ENCODE peak calls at places on chromosomes 3 and 15, in seven cellular contexts. One of them, this sample, is unnamed.

GRCh38 chr3:98550833-98551232 is 19.1 kb downstream of the GPR15 start:
- DNase-seq in NCI-H345: no peak
- DNase-seq in left cardiac atrium: no peak
- DNase-seq in endodermal cell: no peak
- DNase-seq in GM23338: no peak
- DNase-seq in activated naive CD8-positive, alpha-beta T cell treated with anti-CD3 and anti-CD28 coated beads, Interleukin-2, amount 50 U/mL, for 24 hours: no peak
- DNase-seq in PC-3: no peak
- DNase-seq in this sample: no peak

GRCh38 chr3:18445421-18446066 is 20.4 kb upstream of the SATB1 start:
- DNase-seq in NCI-H345: peak
- DNase-seq in left cardiac atrium: no peak
- DNase-seq in endodermal cell: peak
- DNase-seq in GM23338: peak
- DNase-seq in activated naive CD8-positive, alpha-beta T cell treated with anti-CD3 and anti-CD28 coated beads, Interleukin-2, amount 50 U/mL, for 24 hours: peak
- DNase-seq in PC-3: no peak
- DNase-seq in this sample: no peak

GRCh38 chr3:175398676-175399075 is 539.5 kb downstream of the NAALADL2 start:
- DNase-seq in NCI-H345: no peak
- DNase-seq in left cardiac atrium: no peak
- DNase-seq in endodermal cell: no peak
- DNase-seq in GM23338: no peak
- DNase-seq in activated naive CD8-positive, alpha-beta T cell treated with anti-CD3 and anti-CD28 coated beads, Interleukin-2, amount 50 U/mL, for 24 hours: no peak
- DNase-seq in PC-3: no peak
- DNase-seq in this sample: peak

GRCh38 chr3:70988111-70988510 is 595.4 kb downstream of the FOXP1 start:
- DNase-seq in NCI-H345: no peak
- DNase-seq in left cardiac atrium: no peak
- DNase-seq in endodermal cell: no peak
- DNase-seq in GM23338: no peak
- DNase-seq in activated naive CD8-positive, alpha-beta T cell treated with anti-CD3 and anti-CD28 coated beads, Interleukin-2, amount 50 U/mL, for 24 hours: no peak
- DNase-seq in PC-3: no peak
- DNase-seq in this sample: no peak

GRCh38 chr3:196789773-196790419 is 50.2 kb downstream of the PAK2 start:
- DNase-seq in NCI-H345: no peak
- DNase-seq in left cardiac atrium: no peak
- DNase-seq in endodermal cell: no peak
- DNase-seq in GM23338: no peak
- DNase-seq in activated naive CD8-positive, alpha-beta T cell treated with anti-CD3 and anti-CD28 coated beads, Interleukin-2, amount 50 U/mL, for 24 hours: no peak
- DNase-seq in PC-3: peak
- DNase-seq in this sample: peak

GRCh38 chr3:120470870-120471269 is 20.1 kb upstream of the FSTL1 start:
- DNase-seq in NCI-H345: no peak
- DNase-seq in left cardiac atrium: peak
- DNase-seq in endodermal cell: peak
- DNase-seq in GM23338: no peak
- DNase-seq in activated naive CD8-positive, alpha-beta T cell treated with anti-CD3 and anti-CD28 coated beads, Interleukin-2, amount 50 U/mL, for 24 hours: no peak
- DNase-seq in PC-3: no peak
- DNase-seq in this sample: no peak

GRCh38 chr15:25180606-25181289 is 226.0 kb downstream of the SNRPN start:
- DNase-seq in NCI-H345: no peak
- DNase-seq in left cardiac atrium: peak
- DNase-seq in endodermal cell: peak
- DNase-seq in GM23338: no peak
- DNase-seq in activated naive CD8-positive, alpha-beta T cell treated with anti-CD3 and anti-CD28 coated beads, Interleukin-2, amount 50 U/mL, for 24 hours: no peak
- DNase-seq in PC-3: no peak
- DNase-seq in this sample: no peak

GRCh38 chr15:44726568-44727461 is 9.5 kb upstream of the TRIM69 start:
- DNase-seq in NCI-H345: no peak
- DNase-seq in left cardiac atrium: no peak
- DNase-seq in endodermal cell: peak
- DNase-seq in GM23338: peak
- DNase-seq in activated naive CD8-positive, alpha-beta T cell treated with anti-CD3 and anti-CD28 coated beads, Interleukin-2, amount 50 U/mL, for 24 hours: peak
- DNase-seq in PC-3: peak
- DNase-seq in this sample: peak

GRCh38 chr15:62240121-62240520 is 75.0 kb upstream of the C2CD4B start:
- DNase-seq in NCI-H345: no peak
- DNase-seq in left cardiac atrium: no peak
- DNase-seq in endodermal cell: no peak
- DNase-seq in GM23338: no peak
- DNase-seq in activated naive CD8-positive, alpha-beta T cell treated with anti-CD3 and anti-CD28 coated beads, Interleukin-2, amount 50 U/mL, for 24 hours: no peak
- DNase-seq in PC-3: no peak
- DNase-seq in this sample: no peak

GRCh38 chr3:112020653-112021052 is 13.9 kb upstream of the TMPRSS7 start:
- DNase-seq in NCI-H345: no peak
- DNase-seq in left cardiac atrium: no peak
- DNase-seq in endodermal cell: no peak
- DNase-seq in GM23338: no peak
- DNase-seq in activated naive CD8-positive, alpha-beta T cell treated with anti-CD3 and anti-CD28 coated beads, Interleukin-2, amount 50 U/mL, for 24 hours: no peak
- DNase-seq in PC-3: no peak
- DNase-seq in this sample: peak

GRCh38 chr3:43071313-43071893 is 34.5 kb downstream of the POMGNT2 start:
- DNase-seq in NCI-H345: no peak
- DNase-seq in left cardiac atrium: no peak
- DNase-seq in endodermal cell: peak
- DNase-seq in GM23338: peak
- DNase-seq in activated naive CD8-positive, alpha-beta T cell treated with anti-CD3 and anti-CD28 coated beads, Interleukin-2, amount 50 U/mL, for 24 hours: peak
- DNase-seq in PC-3: peak
- DNase-seq in this sample: no peak

GRCh38 chr15:23877502-23878412 is 190.7 kb upstream of the NDN start:
- DNase-seq in NCI-H345: peak
- DNase-seq in left cardiac atrium: peak
- DNase-seq in endodermal cell: peak
- DNase-seq in GM23338: peak
- DNase-seq in activated naive CD8-positive, alpha-beta T cell treated with anti-CD3 and anti-CD28 coated beads, Interleukin-2, amount 50 U/mL, for 24 hours: peak
- DNase-seq in PC-3: peak
- DNase-seq in this sample: no peak

GRCh38 chr3:197001972-197002700 is 27.5 kb downstream of the MELTF start:
- DNase-seq in NCI-H345: no peak
- DNase-seq in left cardiac atrium: peak
- DNase-seq in endodermal cell: no peak
- DNase-seq in GM23338: peak
- DNase-seq in activated naive CD8-positive, alpha-beta T cell treated with anti-CD3 and anti-CD28 coated beads, Interleukin-2, amount 50 U/mL, for 24 hours: no peak
- DNase-seq in PC-3: no peak
- DNase-seq in this sample: no peak

GRCh38 chr3:133821767-133822638 is 16.4 kb downstream of the SRPRB start:
- DNase-seq in NCI-H345: no peak
- DNase-seq in left cardiac atrium: peak
- DNase-seq in endodermal cell: peak
- DNase-seq in GM23338: peak
- DNase-seq in activated naive CD8-positive, alpha-beta T cell treated with anti-CD3 and anti-CD28 coated beads, Interleukin-2, amount 50 U/mL, for 24 hours: no peak
- DNase-seq in PC-3: peak
- DNase-seq in this sample: peak

GRCh38 chr15:78272326-78272725 is 8.0 kb downstream of the DNAJA4 start:
- DNase-seq in NCI-H345: no peak
- DNase-seq in left cardiac atrium: no peak
- DNase-seq in endodermal cell: no peak
- DNase-seq in GM23338: no peak
- DNase-seq in activated naive CD8-positive, alpha-beta T cell treated with anti-CD3 and anti-CD28 coated beads, Interleukin-2, amount 50 U/mL, for 24 hours: no peak
- DNase-seq in PC-3: no peak
- DNase-seq in this sample: no peak

GRCh38 chr3:141477224-141477623 is 9.6 kb upstream of the RASA2 start:
- DNase-seq in NCI-H345: no peak
- DNase-seq in left cardiac atrium: no peak
- DNase-seq in endodermal cell: no peak
- DNase-seq in GM23338: no peak
- DNase-seq in activated naive CD8-positive, alpha-beta T cell treated with anti-CD3 and anti-CD28 coated beads, Interleukin-2, amount 50 U/mL, for 24 hours: peak
- DNase-seq in PC-3: peak
- DNase-seq in this sample: peak

GRCh38 chr15:95874625-95875024 is 455.9 kb upstream of the NR2F2 start:
- DNase-seq in NCI-H345: no peak
- DNase-seq in left cardiac atrium: no peak
- DNase-seq in endodermal cell: no peak
- DNase-seq in GM23338: no peak
- DNase-seq in activated naive CD8-positive, alpha-beta T cell treated with anti-CD3 and anti-CD28 coated beads, Interleukin-2, amount 50 U/mL, for 24 hours: no peak
- DNase-seq in PC-3: no peak
- DNase-seq in this sample: no peak

GRCh38 chr15:68228971-68229385 is 550 bp downstream of the CLN6 start:
- DNase-seq in NCI-H345: no peak
- DNase-seq in left cardiac atrium: peak
- DNase-seq in endodermal cell: peak
- DNase-seq in GM23338: peak
- DNase-seq in activated naive CD8-positive, alpha-beta T cell treated with anti-CD3 and anti-CD28 coated beads, Interleukin-2, amount 50 U/mL, for 24 hours: no peak
- DNase-seq in PC-3: no peak
- DNase-seq in this sample: no peak

GRCh38 chr3:174125267-174125844 is 727.8 kb downstream of the NLGN1 start:
- DNase-seq in NCI-H345: peak
- DNase-seq in left cardiac atrium: no peak
- DNase-seq in endodermal cell: peak
- DNase-seq in GM23338: peak
- DNase-seq in activated naive CD8-positive, alpha-beta T cell treated with anti-CD3 and anti-CD28 coated beads, Interleukin-2, amount 50 U/mL, for 24 hours: no peak
- DNase-seq in PC-3: peak
- DNase-seq in this sample: peak

GRCh38 chr3:46829699-46830208 is 33.5 kb downstream of the MYL3 start:
- DNase-seq in NCI-H345: no peak
- DNase-seq in left cardiac atrium: no peak
- DNase-seq in endodermal cell: peak
- DNase-seq in GM23338: no peak
- DNase-seq in activated naive CD8-positive, alpha-beta T cell treated with anti-CD3 and anti-CD28 coated beads, Interleukin-2, amount 50 U/mL, for 24 hours: peak
- DNase-seq in PC-3: no peak
- DNase-seq in this sample: no peak

GRCh38 chr3:52374173-52374572 is 58.1 kb downstream of the DNAH1 start:
- DNase-seq in NCI-H345: no peak
- DNase-seq in left cardiac atrium: no peak
- DNase-seq in endodermal cell: no peak
- DNase-seq in GM23338: no peak
- DNase-seq in activated naive CD8-positive, alpha-beta T cell treated with anti-CD3 and anti-CD28 coated beads, Interleukin-2, amount 50 U/mL, for 24 hours: no peak
- DNase-seq in PC-3: peak
- DNase-seq in this sample: no peak

GRCh38 chr15:37940886-37941285 is 6.4 kb downstream of the TMCO5A start:
- DNase-seq in NCI-H345: no peak
- DNase-seq in left cardiac atrium: no peak
- DNase-seq in endodermal cell: peak
- DNase-seq in GM23338: peak
- DNase-seq in activated naive CD8-positive, alpha-beta T cell treated with anti-CD3 and anti-CD28 coated beads, Interleukin-2, amount 50 U/mL, for 24 hours: no peak
- DNase-seq in PC-3: no peak
- DNase-seq in this sample: no peak

GRCh38 chr3:155572085-155572484 is 172.8 kb downstream of the PLCH1 start:
- DNase-seq in NCI-H345: no peak
- DNase-seq in left cardiac atrium: no peak
- DNase-seq in endodermal cell: no peak
- DNase-seq in GM23338: no peak
- DNase-seq in activated naive CD8-positive, alpha-beta T cell treated with anti-CD3 and anti-CD28 coated beads, Interleukin-2, amount 50 U/mL, for 24 hours: no peak
- DNase-seq in PC-3: peak
- DNase-seq in this sample: peak

GRCh38 chr3:52428151-52429005 is 16.5 kb downstream of the SEMA3G start:
- DNase-seq in NCI-H345: peak
- DNase-seq in left cardiac atrium: peak
- DNase-seq in endodermal cell: peak
- DNase-seq in GM23338: peak
- DNase-seq in activated naive CD8-positive, alpha-beta T cell treated with anti-CD3 and anti-CD28 coated beads, Interleukin-2, amount 50 U/mL, for 24 hours: peak
- DNase-seq in PC-3: peak
- DNase-seq in this sample: peak

GRCh38 chr3:126846316-126846715 is 136.6 kb upstream of the PLXNA1 start:
- DNase-seq in NCI-H345: no peak
- DNase-seq in left cardiac atrium: no peak
- DNase-seq in endodermal cell: peak
- DNase-seq in GM23338: no peak
- DNase-seq in activated naive CD8-positive, alpha-beta T cell treated with anti-CD3 and anti-CD28 coated beads, Interleukin-2, amount 50 U/mL, for 24 hours: no peak
- DNase-seq in PC-3: peak
- DNase-seq in this sample: peak

GRCh38 chr3:67723863-67724262 is 69.5 kb upstream of the SUCLG2 start:
- DNase-seq in NCI-H345: no peak
- DNase-seq in left cardiac atrium: no peak
- DNase-seq in endodermal cell: no peak
- DNase-seq in GM23338: peak
- DNase-seq in activated naive CD8-positive, alpha-beta T cell treated with anti-CD3 and anti-CD28 coated beads, Interleukin-2, amount 50 U/mL, for 24 hours: no peak
- DNase-seq in PC-3: no peak
- DNase-seq in this sample: no peak

GRCh38 chr15:81229596-81229995 is 32.9 kb downstream of the IL16 start:
- DNase-seq in NCI-H345: no peak
- DNase-seq in left cardiac atrium: peak
- DNase-seq in endodermal cell: no peak
- DNase-seq in GM23338: no peak
- DNase-seq in activated naive CD8-positive, alpha-beta T cell treated with anti-CD3 and anti-CD28 coated beads, Interleukin-2, amount 50 U/mL, for 24 hours: no peak
- DNase-seq in PC-3: no peak
- DNase-seq in this sample: no peak

GRCh38 chr3:10926831-10927521 is 65.6 kb upstream of the SLC6A1 start:
- DNase-seq in NCI-H345: no peak
- DNase-seq in left cardiac atrium: peak
- DNase-seq in endodermal cell: no peak
- DNase-seq in GM23338: no peak
- DNase-seq in activated naive CD8-positive, alpha-beta T cell treated with anti-CD3 and anti-CD28 coated beads, Interleukin-2, amount 50 U/mL, for 24 hours: no peak
- DNase-seq in PC-3: peak
- DNase-seq in this sample: no peak

GRCh38 chr3:20097015-20097414 is 56.8 kb downstream of the KAT2B start:
- DNase-seq in NCI-H345: no peak
- DNase-seq in left cardiac atrium: no peak
- DNase-seq in endodermal cell: no peak
- DNase-seq in GM23338: no peak
- DNase-seq in activated naive CD8-positive, alpha-beta T cell treated with anti-CD3 and anti-CD28 coated beads, Interleukin-2, amount 50 U/mL, for 24 hours: no peak
- DNase-seq in PC-3: no peak
- DNase-seq in this sample: no peak

GRCh38 chr15:95669146-95669922 is 661.2 kb upstream of the NR2F2 start:
- DNase-seq in NCI-H345: peak
- DNase-seq in left cardiac atrium: no peak
- DNase-seq in endodermal cell: no peak
- DNase-seq in GM23338: peak
- DNase-seq in activated naive CD8-positive, alpha-beta T cell treated with anti-CD3 and anti-CD28 coated beads, Interleukin-2, amount 50 U/mL, for 24 hours: no peak
- DNase-seq in PC-3: no peak
- DNase-seq in this sample: no peak

GRCh38 chr15:56496635-56497034 is 31.7 kb upstream of the MNS1 start:
- DNase-seq in NCI-H345: peak
- DNase-seq in left cardiac atrium: no peak
- DNase-seq in endodermal cell: no peak
- DNase-seq in GM23338: peak
- DNase-seq in activated naive CD8-positive, alpha-beta T cell treated with anti-CD3 and anti-CD28 coated beads, Interleukin-2, amount 50 U/mL, for 24 hours: no peak
- DNase-seq in PC-3: peak
- DNase-seq in this sample: peak

GRCh38 chr15:72919936-72920455 is 132.3 kb upstream of the NEO1 start:
- DNase-seq in NCI-H345: no peak
- DNase-seq in left cardiac atrium: no peak
- DNase-seq in endodermal cell: no peak
- DNase-seq in GM23338: no peak
- DNase-seq in activated naive CD8-positive, alpha-beta T cell treated with anti-CD3 and anti-CD28 coated beads, Interleukin-2, amount 50 U/mL, for 24 hours: no peak
- DNase-seq in PC-3: no peak
- DNase-seq in this sample: no peak

GRCh38 chr15:98442379-98442833 is 205.9 kb upstream of the IGF1R start:
- DNase-seq in NCI-H345: peak
- DNase-seq in left cardiac atrium: no peak
- DNase-seq in endodermal cell: peak
- DNase-seq in GM23338: peak
- DNase-seq in activated naive CD8-positive, alpha-beta T cell treated with anti-CD3 and anti-CD28 coated beads, Interleukin-2, amount 50 U/mL, for 24 hours: peak
- DNase-seq in PC-3: peak
- DNase-seq in this sample: peak

GRCh38 chr3:123694377-123695147 is 109.7 kb upstream of the HACD2 start:
- DNase-seq in NCI-H345: no peak
- DNase-seq in left cardiac atrium: no peak
- DNase-seq in endodermal cell: no peak
- DNase-seq in GM23338: peak
- DNase-seq in activated naive CD8-positive, alpha-beta T cell treated with anti-CD3 and anti-CD28 coated beads, Interleukin-2, amount 50 U/mL, for 24 hours: no peak
- DNase-seq in PC-3: no peak
- DNase-seq in this sample: no peak

This sample was measured in renal cortical epithelial cell.